ENCODE peak calls at places on chromosomes 3 and 15, in seven cellular contexts. G is HEK293T, H is HCT116, T is WTC11, N is HepG2, E is K562, I is H1. X is an unnamed sample.

GRCh38 chr15:56716334-56716733 is 17.0 kb downstream of the ZNF280D start:
- DNase-seq in N (no peak), E (no peak), G (no peak), H (no peak), T (no peak), I (no peak), X (no peak)

GRCh38 chr15:69540622-69541021 is 88.0 kb downstream of the RPLP1 start:
- DNase-seq in N (no peak), G (no peak), H (no peak), T (no peak), I (no peak), E (no peak), X (no peak)

GRCh38 chr15:59972241-59972640 is 31.9 kb upstream of the FOXB1 start:
- DNase-seq in N (no peak), G (no peak), I (no peak), E (no peak), H (no peak), T (no peak), X (no peak)

GRCh38 chr3:177525987-177526712 is 328.9 kb upstream of the TBL1XR1 start:
- DNase-seq in G (no peak), H (no peak), T (no peak), N (peak), E (no peak), I (no peak), X (no peak)

GRCh38 chr3:177680442-177680821 is 483.1 kb upstream of the TBL1XR1 start:
- DNase-seq in I (no peak), T (no peak), N (no peak), H (no peak), E (no peak), G (no peak), X (no peak)

GRCh38 chr3:139427283-139428060 is 38.0 kb upstream of the COPB2 start:
- DNase-seq in G (peak), I (no peak), E (peak), H (peak), N (peak), T (no peak), X (peak)

GRCh38 chr15:35753486-35753885 is 207.5 kb upstream of the DPH6 start:
- DNase-seq in H (no peak), I (no peak), T (no peak), N (no peak), E (no peak), G (no peak), X (no peak)

GRCh38 chr3:40800343-40800742 is 275.6 kb downstream of the ZNF621 start:
- DNase-seq in T (no peak), G (no peak), E (no peak), I (peak), H (peak), N (peak), X (no peak)

GRCh38 chr3:426056-426455 is 229.5 kb downstream of the CHL1 start:
- DNase-seq in E (no peak), T (no peak), G (no peak), I (no peak), N (no peak), H (no peak), X (no peak)

GRCh38 chr3:48715179-48715800 is 1.7 kb downstream of the IP6K2 start:
- DNase-seq in G (no peak), N (no peak), H (no peak), I (no peak), E (no peak), T (no peak), X (no peak)

GRCh38 chr3:197186887-197187588 is 111.4 kb downstream of the DLG1 start:
- DNase-seq in E (peak), T (no peak), I (no peak), H (peak), G (peak), N (peak), X (peak)

GRCh38 chr3:119184808-119185690 is 11.7 kb downstream of the UPK1B start:
- DNase-seq in I (no peak), T (no peak), H (no peak), G (no peak), E (no peak), N (peak), X (no peak)

GRCh38 chr3:51559266-51559907 is 20.9 kb downstream of the RAD54L2 start:
- DNase-seq in I (no peak), T (no peak), H (no peak), N (no peak), G (no peak), E (no peak), X (no peak)

GRCh38 chr15:90851114-90851513 is 17.3 kb upstream of the FURIN start:
- DNase-seq in E (no peak), H (no peak), G (no peak), T (no peak), I (no peak), N (no peak), X (no peak)
- TF ChIP-seq SP1 in E (no peak), H (no peak), G (no peak), T (no peak), I (no peak), N (no peak), X (no peak)

DNA sequence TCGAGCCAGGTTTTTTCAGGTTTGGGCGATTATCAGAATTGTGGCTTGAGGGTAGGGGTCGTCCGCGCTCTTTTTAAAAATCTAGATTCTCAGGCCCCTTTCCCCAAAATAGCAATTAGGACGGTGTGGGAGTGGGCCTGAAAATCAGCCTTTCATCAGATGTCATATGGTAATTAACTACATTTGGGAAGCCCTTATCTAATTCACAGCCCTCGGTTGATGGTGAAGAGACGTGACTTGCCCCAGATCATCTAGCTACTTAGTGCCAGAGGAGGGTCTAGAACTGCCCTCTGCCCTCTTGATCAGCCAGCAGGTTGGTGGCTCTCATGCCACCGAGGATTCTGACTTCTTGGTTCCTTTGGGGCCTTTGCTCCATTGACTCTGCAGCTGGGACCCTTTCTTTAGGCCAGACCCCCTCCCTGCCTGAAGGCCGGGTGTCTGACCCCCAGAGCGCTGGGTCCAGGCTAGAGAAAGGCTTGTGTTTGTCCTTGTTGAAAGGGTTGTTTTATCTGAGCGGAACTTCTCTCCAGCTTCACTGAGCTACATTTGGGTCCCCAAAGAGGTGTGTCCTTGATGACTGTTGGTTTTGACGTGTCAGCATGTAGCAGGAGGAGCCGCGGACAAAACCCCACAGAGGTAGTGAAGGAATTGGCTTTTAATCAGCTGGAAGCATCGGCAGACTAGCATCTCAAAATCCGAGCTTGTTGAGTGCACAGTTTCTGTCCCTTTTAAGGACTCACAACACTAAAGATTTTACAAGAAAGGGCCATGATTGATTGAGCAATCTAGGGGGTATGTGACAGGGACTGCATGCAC is 857 bp downstream of the AEN start:
- DNase-seq in N (peak), I (no peak), H (no peak), T (no peak), E (no peak), G (no peak), X (no peak)
- TF ChIP-seq SP1 in N (no peak), I (no peak), H (no peak), T (no peak), E (no peak), G (no peak), X (no peak)

GRCh38 chr15:62591842-62592838 is 427.1 kb upstream of the C2CD4B start:
- DNase-seq in T (no peak), I (no peak), E (no peak), N (peak), H (no peak), G (no peak), X (no peak)
- TF ChIP-seq SP1 in T (no peak), I (no peak), E (no peak), N (no peak), H (no peak), G (no peak), X (no peak)

GRCh38 chr3:39315420-39315819 is 14.1 kb upstream of the CCR8 start:
- DNase-seq in G (no peak), I (no peak), N (no peak), T (no peak), H (no peak), E (no peak), X (no peak)
- TF ChIP-seq SP1 in G (no peak), I (no peak), N (no peak), T (no peak), H (no peak), E (no peak), X (no peak)

GRCh38 chr15:73244333-73244732 is 124.4 kb downstream of the HCN4 start:
- DNase-seq in I (no peak), H (peak), E (peak), G (peak), T (no peak), N (peak), X (no peak)
- TF ChIP-seq SP1 in I (no peak), H (no peak), E (no peak), G (no peak), T (no peak), N (no peak), X (no peak)